ENCODE peak calls at places on chromosomes 11 and 22, in five cellular contexts. U, E, T, H and D are unnamed samples.

GRCh38 chr11:7257744-7258143 is 6.0 kb downstream of the SYT9 start:
- DNase-seq in T (no peak), H (no peak), U (no peak), E (no peak), D (no peak)

GRCh38 chr22:24413726-24414385 is 13.5 kb upstream of the ADORA2A start:
- DNase-seq in H (no peak), U (no peak), E (no peak), T (no peak), D (no peak)

GRCh38 chr11:13327421-13327820 is 49.8 kb downstream of the BMAL1 start:
- DNase-seq in H (no peak), E (no peak), T (no peak), U (no peak), D (no peak)

GRCh38 chr22:44147821-44148574 is 32.7 kb upstream of the PARVG start:
- DNase-seq in H (no peak), E (peak; percentile 66), U (no peak), T (peak; percentile 36), D (no peak)

GRCh38 chr11:118531597-118532084 is 649 bp downstream of the TMEM25 start:
- DNase-seq in T (no peak), U (no peak), H (no peak), E (no peak), D (peak; percentile 15)

GRCh38 chr11:9574806-9575530 is 1.5 kb downstream of the WEE1 start:
- DNase-seq in U (peak; percentile 62), H (peak; percentile 30), E (peak; percentile 78), T (peak; percentile 87), D (peak; percentile 82)

GRCh38 chr11:62186195-62186594 is 3.8 kb upstream of the SCGB1D1 start:
- DNase-seq in E (no peak), U (no peak), H (peak; percentile 29), T (no peak), D (no peak)

GRCh38 chr11:72333657-72334056 is 89.7 kb upstream of the PHOX2A start:
- DNase-seq in T (no peak), E (peak; percentile 83), H (no peak), U (no peak), D (no peak)

GRCh38 chr11:77249427-77249826 is 52.1 kb downstream of the GDPD4 start:
- DNase-seq in E (no peak), H (no peak), U (no peak), T (peak; percentile 48), D (peak; percentile 92)

GRCh38 chr22:40818192-40818746 is 877 bp downstream of the SLC25A17 start:
- DNase-seq in H (no peak), E (no peak), U (no peak), T (no peak), D (no peak)

GRCh38 chr11:102144357-102145342 is 34.4 kb downstream of the YAP1 start:
- DNase-seq in U (peak; percentile 63), H (peak; percentile 32), E (peak; percentile 15), T (peak; percentile 70), D (no peak)

GRCh38 chr22:44755418-44755817 is 3.0 kb downstream of the ARHGAP8 start:
- DNase-seq in T (no peak), U (no peak), E (no peak), H (no peak), D (no peak)

GRCh38 chr11:85923455-85923854 is 68.3 kb downstream of the CCDC83 start:
- DNase-seq in H (no peak), U (no peak), E (no peak), T (no peak), D (no peak)

GRCh38 chr22:50104149-50104548 is 14.3 kb downstream of the MOV10L1 start:
- DNase-seq in U (no peak), H (no peak), E (no peak), T (no peak), D (no peak)

GRCh38 chr22:21591695-21592094 is 24.2 kb downstream of the UBE2L3 start:
- DNase-seq in U (no peak), H (peak; percentile 59), T (no peak), E (no peak), D (no peak)

GRCh38 chr11:79561496-79561895 is 120.7 kb upstream of the TENM4 start:
- DNase-seq in H (no peak), E (no peak), U (no peak), T (no peak), D (no peak)

GRCh38 chr11:129354688-129355087 is 21.0 kb upstream of the BARX2 start:
- DNase-seq in E (no peak), U (no peak), T (no peak), H (no peak), D (no peak)

GRCh38 chr22:39932918-39933649 is 27.1 kb upstream of the TMA7B start:
- DNase-seq in T (no peak), E (peak; percentile 90), H (no peak), U (no peak), D (peak; percentile 13)

GRCh38 chr22:37242395-37242918 is 1.6 kb downstream of the RAC2 start:
- DNase-seq in E (no peak), H (peak; percentile 55), U (no peak), T (peak; percentile 38), D (peak; percentile 67)

GRCh38 chr11:45857834-45858492 is 10.7 kb downstream of the CRY2 start:
- DNase-seq in T (peak; percentile 84), H (peak; percentile 51), E (no peak), U (peak; percentile 52), D (no peak)

GRCh38 chr11:28833670-28834069 is 725.5 kb downstream of the METTL15 start:
- DNase-seq in H (no peak), U (no peak), T (peak; percentile 99), E (no peak), D (peak; percentile 94)

GRCh38 chr11:36311926-36312592 is 16.0 kb downstream of the PRR5L start:
- DNase-seq in T (peak; percentile 5), E (no peak), U (no peak), H (no peak), D (peak; percentile 65)

GRCh38 chr11:6418958-6419611 is at the start of gene APBB1:
- DNase-seq in T (peak; percentile 48), H (peak; percentile 75), E (peak; percentile 89), U (peak; percentile 58), D (no peak)

DNA sequence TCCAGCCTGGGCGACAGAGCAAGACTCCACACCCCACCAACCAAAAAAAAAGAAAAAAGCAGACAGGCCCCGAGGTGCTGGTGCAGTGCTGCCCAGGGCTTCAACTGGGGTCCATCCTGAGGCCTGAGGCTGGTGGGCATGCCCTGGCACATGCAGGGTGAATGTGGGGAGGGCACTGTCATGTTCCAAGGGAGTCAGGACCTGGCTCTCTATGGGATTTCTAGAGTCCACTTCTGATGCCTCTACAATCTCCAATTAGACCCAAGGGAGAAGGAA is 10.1 kb downstream of the CENPM start:
- DNase-seq in E (no peak), U (no peak), T (no peak), H (no peak), D (no peak)
- H3K4me3 ChIP-seq in E (no peak overlapping the region), U (no peak overlapping the region), T (no peak overlapping the region), H (no peak overlapping the region), D (no peak overlapping the region)

GRCh38 chr11:20259506-20259905 is 99.2 kb upstream of the DBX1 start:
- DNase-seq in E (no peak), T (no peak), H (no peak), U (no peak), D (no peak)

GRCh38 chr11:20253796-20254195 is 93.5 kb upstream of the DBX1 start:
- DNase-seq in U (no peak), H (no peak), E (no peak), T (no peak), D (no peak)

GRCh38 chr11:20258496-20258895 is 98.2 kb upstream of the DBX1 start:
- DNase-seq in E (no peak), T (no peak), U (no peak), H (no peak), D (no peak)

GRCh38 chr11:20260307-20260706 is 100.0 kb upstream of the DBX1 start:
- DNase-seq in T (no peak), E (no peak), U (no peak), H (no peak), D (no peak)

DNA sequence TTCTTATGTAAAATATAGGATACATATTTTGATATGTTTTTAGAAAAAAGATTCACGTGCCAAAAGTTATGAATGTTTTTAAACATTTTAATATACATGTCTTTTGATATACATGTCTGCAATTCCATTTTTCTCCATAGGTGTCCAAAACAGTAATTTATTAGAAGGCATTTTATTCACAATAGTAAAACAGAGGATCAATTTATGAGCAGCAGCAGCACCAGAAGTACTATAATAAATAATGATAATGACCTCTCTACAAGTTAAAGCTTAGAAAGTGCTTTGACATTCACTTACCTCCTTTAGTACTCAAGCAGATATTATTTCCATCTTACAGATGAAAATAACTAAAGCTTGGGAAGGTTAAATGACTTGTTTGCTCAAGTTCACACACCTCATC is 96.7 kb upstream of the DBX1 start:
- DNase-seq in E (no peak), T (no peak), H (no peak), U (no peak), D (no peak)
- TF ChIP-seq CTCF in E (no peak), T (no peak), H (no peak), U (no peak), D (no peak)

DNA sequence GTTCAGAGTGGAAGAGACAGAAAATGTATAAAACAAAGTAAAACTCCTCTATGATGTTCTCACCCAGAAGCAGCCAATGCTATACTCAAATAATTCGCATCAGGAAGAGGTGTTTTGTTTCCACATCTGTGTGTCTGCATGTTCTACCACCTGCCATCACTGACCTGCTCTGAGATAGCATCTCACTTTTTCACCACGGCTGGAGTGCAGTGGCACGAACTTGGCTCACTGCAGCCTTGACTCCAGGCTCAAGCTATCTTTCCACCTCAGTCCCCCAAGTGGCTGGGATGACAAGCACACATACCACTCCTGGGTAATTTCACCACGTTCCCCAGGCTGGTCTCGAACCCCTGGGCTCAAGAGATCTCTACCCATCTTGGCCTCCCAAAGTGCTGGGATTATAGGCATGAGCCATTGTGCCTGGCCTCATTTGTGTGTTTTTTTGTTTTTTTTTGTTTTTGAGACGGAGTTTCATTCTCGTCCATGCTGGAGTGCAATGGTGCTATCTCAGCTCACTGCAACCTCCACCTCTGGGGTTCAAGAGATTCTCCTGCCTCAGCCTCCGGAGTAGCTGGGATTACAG is 14.4 kb downstream of the TALDO1 start:
- DNase-seq in H (no peak), E (no peak), T (no peak), U (no peak), D (no peak)
- H3K36me3 ChIP-seq in H (peaks cover 87% of the 10 kb centered on the region), E (no peaks in the 10 kb centered on the region), T (peaks cover 70% of the 10 kb centered on the region), U (peaks cover 100% of the 10 kb centered on the region), D (peaks cover 43% of the 10 kb centered on the region)

GRCh38 chr11:75831915-75832502 is 17.0 kb downstream of the UVRAG start:
- DNase-seq in H (no peak), T (no peak), U (no peak), E (no peak), D (no peak)

GRCh38 chr11:75827562-75827961 is 12.6 kb downstream of the UVRAG start:
- DNase-seq in U (no peak), H (no peak), E (no peak), T (peak; percentile 28), D (no peak)

GRCh38 chr11:75821202-75821601 is 6.2 kb downstream of the UVRAG start:
- DNase-seq in E (no peak), T (no peak), U (no peak), H (no peak), D (no peak)

GRCh38 chr11:75823415-75823814 is 8.4 kb downstream of the UVRAG start:
- DNase-seq in E (no peak), H (no peak), U (no peak), T (no peak), D (no peak)

GRCh38 chr11:75826463-75827220 is 11.6 kb downstream of the UVRAG start:
- DNase-seq in H (no peak), U (peak; percentile 23), T (peak; percentile 23), E (peak; percentile 25), D (peak; percentile 11)
- H3K4me3 ChIP-seq in H (peak overlapping the region; percentile 36), U (peak overlapping the region; percentile 14), T (no peak overlapping the region), E (no peak overlapping the region), D (no peak overlapping the region)